ENCODE peak calls at places on chromosome 12, in five cellular contexts. One of them, this sample, is unnamed.

GRCh38 chr12:62438098-62438692 is 28.4 kb upstream of the MON2 start:
- DNase-seq in transverse colon: peak
- DNase-seq in HuH-7: no peak
- DNase-seq in stimulated activated CD4-positive, alpha-beta T cell treated with anti-CD3 and anti-CD28 coated beads, Interleukin-4, amount 100 ng/mL, for 48 hours: peak
- DNase-seq in KG1: no peak
- DNase-seq in this sample: peak

GRCh38 chr12:81263072-81263471 is 185.2 kb downstream of the ACSS3 start:
- DNase-seq in KG1: no peak
- DNase-seq in stimulated activated CD4-positive, alpha-beta T cell treated with anti-CD3 and anti-CD28 coated beads, Interleukin-4, amount 100 ng/mL, for 48 hours: no peak
- DNase-seq in HuH-7: no peak
- DNase-seq in transverse colon: no peak
- DNase-seq in this sample: no peak

GRCh38 chr12:69008510-69008909 is 75.5 kb upstream of the CPM start:
- DNase-seq in HuH-7: no peak
- DNase-seq in stimulated activated CD4-positive, alpha-beta T cell treated with anti-CD3 and anti-CD28 coated beads, Interleukin-4, amount 100 ng/mL, for 48 hours: no peak
- DNase-seq in transverse colon: no peak
- DNase-seq in KG1: no peak
- DNase-seq in this sample: peak

GRCh38 chr12:12465522-12465921 is 97.1 kb downstream of the DUSP16 start:
- DNase-seq in transverse colon: no peak
- DNase-seq in stimulated activated CD4-positive, alpha-beta T cell treated with anti-CD3 and anti-CD28 coated beads, Interleukin-4, amount 100 ng/mL, for 48 hours: no peak
- DNase-seq in HuH-7: no peak
- DNase-seq in KG1: no peak
- DNase-seq in this sample: no peak

GRCh38 chr12:95633671-95634465 is 82.6 kb upstream of the USP44 start:
- DNase-seq in KG1: no peak
- DNase-seq in stimulated activated CD4-positive, alpha-beta T cell treated with anti-CD3 and anti-CD28 coated beads, Interleukin-4, amount 100 ng/mL, for 48 hours: no peak
- DNase-seq in transverse colon: peak
- DNase-seq in HuH-7: no peak
- DNase-seq in this sample: no peak

GRCh38 chr12:53299101-53299453 is 418 bp upstream of the MYG1 start:
- DNase-seq in stimulated activated CD4-positive, alpha-beta T cell treated with anti-CD3 and anti-CD28 coated beads, Interleukin-4, amount 100 ng/mL, for 48 hours: peak
- DNase-seq in KG1: no peak
- DNase-seq in transverse colon: no peak
- DNase-seq in HuH-7: no peak
- DNase-seq in this sample: peak

GRCh38 chr12:108180255-108181094 is 51.4 kb downstream of the WSCD2 start:
- DNase-seq in HuH-7: no peak
- DNase-seq in transverse colon: no peak
- DNase-seq in KG1: no peak
- DNase-seq in stimulated activated CD4-positive, alpha-beta T cell treated with anti-CD3 and anti-CD28 coated beads, Interleukin-4, amount 100 ng/mL, for 48 hours: no peak
- DNase-seq in this sample: no peak

GRCh38 chr12:43111608-43112007 is 440.4 kb downstream of the ADAMTS20 start:
- DNase-seq in HuH-7: no peak
- DNase-seq in stimulated activated CD4-positive, alpha-beta T cell treated with anti-CD3 and anti-CD28 coated beads, Interleukin-4, amount 100 ng/mL, for 48 hours: no peak
- DNase-seq in KG1: no peak
- DNase-seq in transverse colon: no peak
- DNase-seq in this sample: no peak

GRCh38 chr12:76402259-76402658 is 54.0 kb upstream of the BBS10 start:
- DNase-seq in HuH-7: peak
- DNase-seq in stimulated activated CD4-positive, alpha-beta T cell treated with anti-CD3 and anti-CD28 coated beads, Interleukin-4, amount 100 ng/mL, for 48 hours: no peak
- DNase-seq in KG1: no peak
- DNase-seq in transverse colon: no peak
- DNase-seq in this sample: no peak

GRCh38 chr12:90199008-90199407 is 490.4 kb upstream of the ATP2B1 start:
- DNase-seq in stimulated activated CD4-positive, alpha-beta T cell treated with anti-CD3 and anti-CD28 coated beads, Interleukin-4, amount 100 ng/mL, for 48 hours: no peak
- DNase-seq in HuH-7: no peak
- DNase-seq in KG1: no peak
- DNase-seq in transverse colon: no peak
- DNase-seq in this sample: no peak

GRCh38 chr12:9064815-9065606 is 50.7 kb downstream of the A2M start:
- DNase-seq in stimulated activated CD4-positive, alpha-beta T cell treated with anti-CD3 and anti-CD28 coated beads, Interleukin-4, amount 100 ng/mL, for 48 hours: no peak
- DNase-seq in transverse colon: peak
- DNase-seq in KG1: no peak
- DNase-seq in HuH-7: peak
- DNase-seq in this sample: no peak

GRCh38 chr12:132117558-132117875 is 26.6 kb downstream of the DDX51 start:
- DNase-seq in transverse colon: no peak
- DNase-seq in stimulated activated CD4-positive, alpha-beta T cell treated with anti-CD3 and anti-CD28 coated beads, Interleukin-4, amount 100 ng/mL, for 48 hours: no peak
- DNase-seq in HuH-7: no peak
- DNase-seq in KG1: no peak
- DNase-seq in this sample: no peak

GRCh38 chr12:15966426-15966825 is 55.3 kb downstream of the DERA start:
- DNase-seq in KG1: no peak
- DNase-seq in HuH-7: no peak
- DNase-seq in transverse colon: no peak
- DNase-seq in stimulated activated CD4-positive, alpha-beta T cell treated with anti-CD3 and anti-CD28 coated beads, Interleukin-4, amount 100 ng/mL, for 48 hours: no peak
- DNase-seq in this sample: no peak

GRCh38 chr12:52494100-52494499 is 1.0 kb upstream of the KRT6A start:
- DNase-seq in stimulated activated CD4-positive, alpha-beta T cell treated with anti-CD3 and anti-CD28 coated beads, Interleukin-4, amount 100 ng/mL, for 48 hours: no peak
- DNase-seq in HuH-7: no peak
- DNase-seq in KG1: no peak
- DNase-seq in transverse colon: no peak
- DNase-seq in this sample: no peak

GRCh38 chr12:53174881-53175491 is 5.5 kb upstream of the ZNF740 start:
- DNase-seq in KG1: no peak
- DNase-seq in HuH-7: peak
- DNase-seq in stimulated activated CD4-positive, alpha-beta T cell treated with anti-CD3 and anti-CD28 coated beads, Interleukin-4, amount 100 ng/mL, for 48 hours: no peak
- DNase-seq in transverse colon: no peak
- DNase-seq in this sample: peak

GRCh38 chr12:103626498-103626897 is 39.4 kb downstream of the STAB2 start:
- DNase-seq in stimulated activated CD4-positive, alpha-beta T cell treated with anti-CD3 and anti-CD28 coated beads, Interleukin-4, amount 100 ng/mL, for 48 hours: no peak
- DNase-seq in HuH-7: peak
- DNase-seq in transverse colon: peak
- DNase-seq in KG1: no peak
- DNase-seq in this sample: no peak

GRCh38 chr12:117039891-117040309 is 59.3 kb downstream of the TESC start:
- DNase-seq in KG1: no peak
- DNase-seq in stimulated activated CD4-positive, alpha-beta T cell treated with anti-CD3 and anti-CD28 coated beads, Interleukin-4, amount 100 ng/mL, for 48 hours: no peak
- DNase-seq in HuH-7: no peak
- DNase-seq in transverse colon: no peak
- DNase-seq in this sample: no peak

GRCh38 chr12:88420460-88420859 is 159.8 kb downstream of the KITLG start:
- DNase-seq in KG1: no peak
- DNase-seq in transverse colon: no peak
- DNase-seq in stimulated activated CD4-positive, alpha-beta T cell treated with anti-CD3 and anti-CD28 coated beads, Interleukin-4, amount 100 ng/mL, for 48 hours: no peak
- DNase-seq in HuH-7: no peak
- DNase-seq in this sample: peak

GRCh38 chr12:89528434-89528833 is 2.6 kb upstream of the POC1B start:
- DNase-seq in stimulated activated CD4-positive, alpha-beta T cell treated with anti-CD3 and anti-CD28 coated beads, Interleukin-4, amount 100 ng/mL, for 48 hours: no peak
- DNase-seq in KG1: peak
- DNase-seq in HuH-7: no peak
- DNase-seq in transverse colon: no peak
- DNase-seq in this sample: no peak

GRCh38 chr12:27331299-27331926 is 1.2 kb upstream of the BMAL2 start:
- DNase-seq in stimulated activated CD4-positive, alpha-beta T cell treated with anti-CD3 and anti-CD28 coated beads, Interleukin-4, amount 100 ng/mL, for 48 hours: no peak
- DNase-seq in transverse colon: no peak
- DNase-seq in HuH-7: no peak
- DNase-seq in KG1: no peak
- DNase-seq in this sample: peak

GRCh38 chr12:42510823-42511222 is 78.7 kb downstream of the PRICKLE1 start:
- DNase-seq in transverse colon: no peak
- DNase-seq in HuH-7: no peak
- DNase-seq in stimulated activated CD4-positive, alpha-beta T cell treated with anti-CD3 and anti-CD28 coated beads, Interleukin-4, amount 100 ng/mL, for 48 hours: no peak
- DNase-seq in KG1: no peak
- DNase-seq in this sample: no peak

GRCh38 chr12:48017496-48017895 is 13.2 kb upstream of the COL2A1 start:
- DNase-seq in stimulated activated CD4-positive, alpha-beta T cell treated with anti-CD3 and anti-CD28 coated beads, Interleukin-4, amount 100 ng/mL, for 48 hours: no peak
- DNase-seq in KG1: no peak
- DNase-seq in HuH-7: no peak
- DNase-seq in transverse colon: no peak
- DNase-seq in this sample: no peak